ENCODE peak calls at places on chromosome 18, in five cellular contexts. One of them, this sample, is unnamed.

GRCh38 chr18:59459352-59460059 is 100.4 kb upstream of the LMAN1 start:
- DNase-seq in prostate gland: no peak
- DNase-seq in endothelial cell of umbilical vein: peak
- DNase-seq in upper lobe of left lung: no peak
- DNase-seq in GM23338: peak
- DNase-seq in this sample: no peak

GRCh38 chr18:42860011-42860410 is 255.5 kb downstream of the RIT2 start:
- DNase-seq in prostate gland: no peak
- DNase-seq in endothelial cell of umbilical vein: no peak
- DNase-seq in upper lobe of left lung: no peak
- DNase-seq in GM23338: no peak
- DNase-seq in this sample: no peak

GRCh38 chr18:78656346-78656925 is 323.2 kb upstream of the SALL3 start:
- DNase-seq in prostate gland: no peak
- DNase-seq in endothelial cell of umbilical vein: no peak
- DNase-seq in upper lobe of left lung: no peak
- DNase-seq in GM23338: no peak
- DNase-seq in this sample: no peak

GRCh38 chr18:28584726-28585125 is 407.8 kb upstream of the CDH2 start:
- DNase-seq in prostate gland: no peak
- DNase-seq in endothelial cell of umbilical vein: no peak
- DNase-seq in upper lobe of left lung: no peak
- DNase-seq in GM23338: peak
- DNase-seq in this sample: no peak

GRCh38 chr18:44229693-44230108 is 451.0 kb upstream of the SETBP1 start:
- DNase-seq in prostate gland: peak
- DNase-seq in endothelial cell of umbilical vein: peak
- DNase-seq in upper lobe of left lung: no peak
- DNase-seq in GM23338: no peak
- DNase-seq in this sample: peak

GRCh38 chr18:59671533-59671932 is 25.7 kb downstream of the CCBE1 start:
- DNase-seq in prostate gland: no peak
- DNase-seq in endothelial cell of umbilical vein: no peak
- DNase-seq in upper lobe of left lung: no peak
- DNase-seq in GM23338: no peak
- DNase-seq in this sample: no peak

GRCh38 chr18:75111673-75112485 is 97.1 kb downstream of the PTGR3 start:
- DNase-seq in prostate gland: no peak
- DNase-seq in endothelial cell of umbilical vein: no peak
- DNase-seq in upper lobe of left lung: no peak
- DNase-seq in GM23338: no peak
- DNase-seq in this sample: no peak

GRCh38 chr18:25099838-25100393 is 252.1 kb downstream of the ZNF521 start:
- DNase-seq in prostate gland: no peak
- DNase-seq in endothelial cell of umbilical vein: peak
- DNase-seq in upper lobe of left lung: no peak
- DNase-seq in GM23338: no peak
- DNase-seq in this sample: no peak

GRCh38 chr18:13026583-13027270 is 35.6 kb downstream of the CEP192 start:
- DNase-seq in prostate gland: peak
- DNase-seq in endothelial cell of umbilical vein: peak
- DNase-seq in upper lobe of left lung: no peak
- DNase-seq in GM23338: no peak
- DNase-seq in this sample: no peak

GRCh38 chr18:41992066-41992465 is 37.0 kb downstream of the PIK3C3 start:
- DNase-seq in prostate gland: no peak
- DNase-seq in endothelial cell of umbilical vein: peak
- DNase-seq in upper lobe of left lung: no peak
- DNase-seq in GM23338: no peak
- DNase-seq in this sample: no peak

GRCh38 chr18:45066868-45067267 is 386.2 kb downstream of the SETBP1 start:
- DNase-seq in prostate gland: no peak
- DNase-seq in endothelial cell of umbilical vein: no peak
- DNase-seq in upper lobe of left lung: peak
- DNase-seq in GM23338: no peak
- DNase-seq in this sample: no peak

GRCh38 chr18:59560556-59560955 is 136.7 kb downstream of the CCBE1 start:
- DNase-seq in prostate gland: no peak
- DNase-seq in endothelial cell of umbilical vein: no peak
- DNase-seq in upper lobe of left lung: no peak
- DNase-seq in GM23338: no peak
- DNase-seq in this sample: no peak

GRCh38 chr18:33288082-33288716 is 152.3 kb downstream of the CCDC178 start:
- DNase-seq in prostate gland: no peak
- DNase-seq in endothelial cell of umbilical vein: no peak
- DNase-seq in upper lobe of left lung: no peak
- DNase-seq in GM23338: no peak
- DNase-seq in this sample: no peak

GRCh38 chr18:51149605-51150429 is 47.7 kb downstream of the MEX3C start:
- DNase-seq in prostate gland: no peak
- DNase-seq in endothelial cell of umbilical vein: no peak
- DNase-seq in upper lobe of left lung: no peak
- DNase-seq in GM23338: no peak
- DNase-seq in this sample: no peak

GRCh38 chr18:11310476-11311086 is 161.2 kb upstream of the PIEZO2 start:
- DNase-seq in prostate gland: no peak
- DNase-seq in endothelial cell of umbilical vein: peak
- DNase-seq in upper lobe of left lung: no peak
- DNase-seq in GM23338: peak
- DNase-seq in this sample: peak

GRCh38 chr18:3248062-3248669 is 565 bp downstream of the MYL12A start:
- DNase-seq in prostate gland: no peak
- DNase-seq in endothelial cell of umbilical vein: peak
- DNase-seq in upper lobe of left lung: no peak
- DNase-seq in GM23338: peak
- DNase-seq in this sample: peak

GRCh38 chr18:8045890-8046289 is 478.8 kb downstream of the PTPRM start:
- DNase-seq in prostate gland: no peak
- DNase-seq in endothelial cell of umbilical vein: no peak
- DNase-seq in upper lobe of left lung: no peak
- DNase-seq in GM23338: no peak
- DNase-seq in this sample: no peak

GRCh38 chr18:2337552-2338141 is 233.7 kb downstream of the METTL4 start:
- DNase-seq in prostate gland: no peak
- DNase-seq in endothelial cell of umbilical vein: peak
- DNase-seq in upper lobe of left lung: no peak
- DNase-seq in GM23338: peak
- DNase-seq in this sample: peak

GRCh38 chr18:63788447-63789096 is 13.4 kb downstream of the SERPINB7 start:
- DNase-seq in prostate gland: no peak
- DNase-seq in endothelial cell of umbilical vein: peak
- DNase-seq in upper lobe of left lung: peak
- DNase-seq in GM23338: no peak
- DNase-seq in this sample: no peak

GRCh38 chr18:67241292-67241691 is 275.2 kb downstream of the DSEL start:
- DNase-seq in prostate gland: no peak
- DNase-seq in endothelial cell of umbilical vein: no peak
- DNase-seq in upper lobe of left lung: no peak
- DNase-seq in GM23338: no peak
- DNase-seq in this sample: no peak

GRCh38 chr18:76707534-76707933 is 114.8 kb upstream of the ZNF236 start:
- DNase-seq in prostate gland: no peak
- DNase-seq in endothelial cell of umbilical vein: no peak
- DNase-seq in upper lobe of left lung: no peak
- DNase-seq in GM23338: no peak
- DNase-seq in this sample: no peak

GRCh38 chr18:32373995-32374394 is 96.7 kb downstream of the GAREM1 start:
- DNase-seq in prostate gland: no peak
- DNase-seq in endothelial cell of umbilical vein: peak
- DNase-seq in upper lobe of left lung: no peak
- DNase-seq in GM23338: no peak
- DNase-seq in this sample: peak

GRCh38 chr18:48966523-48966922 is 15.8 kb upstream of the SMAD7 start:
- DNase-seq in prostate gland: no peak
- DNase-seq in endothelial cell of umbilical vein: no peak
- DNase-seq in upper lobe of left lung: no peak
- DNase-seq in GM23338: no peak
- DNase-seq in this sample: no peak

GRCh38 chr18:48962252-48962856 is 11.6 kb upstream of the SMAD7 start:
- DNase-seq in prostate gland: no peak
- DNase-seq in endothelial cell of umbilical vein: no peak
- DNase-seq in upper lobe of left lung: no peak
- DNase-seq in GM23338: no peak
- DNase-seq in this sample: no peak

GRCh38 chr18:48962857-48963554 is 12.2 kb upstream of the SMAD7 start:
- DNase-seq in prostate gland: no peak
- DNase-seq in endothelial cell of umbilical vein: no peak
- DNase-seq in upper lobe of left lung: no peak
- DNase-seq in GM23338: no peak
- DNase-seq in this sample: no peak

GRCh38 chr18:48961547-48961946 is 10.8 kb upstream of the SMAD7 start:
- DNase-seq in prostate gland: no peak
- DNase-seq in endothelial cell of umbilical vein: no peak
- DNase-seq in upper lobe of left lung: no peak
- DNase-seq in GM23338: no peak
- DNase-seq in this sample: no peak

GRCh38 chr18:48963555-48964480 is 13.1 kb upstream of the SMAD7 start:
- DNase-seq in prostate gland: no peak
- DNase-seq in endothelial cell of umbilical vein: no peak
- DNase-seq in upper lobe of left lung: no peak
- DNase-seq in GM23338: no peak
- DNase-seq in this sample: no peak
- TF ChIP-seq POLR2AphosphoS5 in prostate gland: no peak
- TF ChIP-seq POLR2AphosphoS5 in endothelial cell of umbilical vein: no peak
- TF ChIP-seq POLR2AphosphoS5 in upper lobe of left lung: no peak
- TF ChIP-seq POLR2AphosphoS5 in GM23338: no peak
- TF ChIP-seq POLR2AphosphoS5 in this sample: no peak

GRCh38 chr18:56000041-56000440 is 412.0 kb upstream of the TCF4 start:
- DNase-seq in prostate gland: no peak
- DNase-seq in endothelial cell of umbilical vein: no peak
- DNase-seq in upper lobe of left lung: no peak
- DNase-seq in GM23338: no peak
- DNase-seq in this sample: no peak

GRCh38 chr18:56001576-56001975 is 413.6 kb upstream of the TCF4 start:
- DNase-seq in prostate gland: no peak
- DNase-seq in endothelial cell of umbilical vein: no peak
- DNase-seq in upper lobe of left lung: no peak
- DNase-seq in GM23338: peak
- DNase-seq in this sample: no peak

GRCh38 chr18:56003651-56004050 is 415.7 kb upstream of the TCF4 start:
- DNase-seq in prostate gland: no peak
- DNase-seq in endothelial cell of umbilical vein: no peak
- DNase-seq in upper lobe of left lung: no peak
- DNase-seq in GM23338: no peak
- DNase-seq in this sample: no peak

GRCh38 chr18:55999641-56000040 is 411.6 kb upstream of the TCF4 start:
- DNase-seq in prostate gland: no peak
- DNase-seq in endothelial cell of umbilical vein: no peak
- DNase-seq in upper lobe of left lung: no peak
- DNase-seq in GM23338: peak
- DNase-seq in this sample: no peak

GRCh38 chr18:56003009-56003408 is 415.0 kb upstream of the TCF4 start:
- DNase-seq in prostate gland: no peak
- DNase-seq in endothelial cell of umbilical vein: no peak
- DNase-seq in upper lobe of left lung: no peak
- DNase-seq in GM23338: no peak
- DNase-seq in this sample: no peak
- H3K27ac ChIP-seq in prostate gland: no peak
- H3K27ac ChIP-seq in endothelial cell of umbilical vein: no peak
- H3K27ac ChIP-seq in upper lobe of left lung: no peak
- H3K27ac ChIP-seq in GM23338: no peak
- H3K27ac ChIP-seq in this sample: no peak

GRCh38 chr18:79789091-79789891 is 8.4 kb upstream of the KCNG2 start:
- DNase-seq in prostate gland: no peak
- DNase-seq in endothelial cell of umbilical vein: no peak
- DNase-seq in upper lobe of left lung: peak
- DNase-seq in GM23338: no peak
- DNase-seq in this sample: no peak

GRCh38 chr18:79792096-79792987 is 5.4 kb upstream of the KCNG2 start:
- DNase-seq in prostate gland: no peak
- DNase-seq in endothelial cell of umbilical vein: no peak
- DNase-seq in upper lobe of left lung: peak
- DNase-seq in GM23338: no peak
- DNase-seq in this sample: no peak

GRCh38 chr18:79789901-79790885 is 7.5 kb upstream of the KCNG2 start:
- DNase-seq in prostate gland: no peak
- DNase-seq in endothelial cell of umbilical vein: no peak
- DNase-seq in upper lobe of left lung: peak
- DNase-seq in GM23338: no peak
- DNase-seq in this sample: no peak

GRCh38 chr18:79792988-79793355 is 4.8 kb upstream of the KCNG2 start:
- DNase-seq in prostate gland: no peak
- DNase-seq in endothelial cell of umbilical vein: no peak
- DNase-seq in upper lobe of left lung: peak
- DNase-seq in GM23338: no peak
- DNase-seq in this sample: no peak

DNA sequence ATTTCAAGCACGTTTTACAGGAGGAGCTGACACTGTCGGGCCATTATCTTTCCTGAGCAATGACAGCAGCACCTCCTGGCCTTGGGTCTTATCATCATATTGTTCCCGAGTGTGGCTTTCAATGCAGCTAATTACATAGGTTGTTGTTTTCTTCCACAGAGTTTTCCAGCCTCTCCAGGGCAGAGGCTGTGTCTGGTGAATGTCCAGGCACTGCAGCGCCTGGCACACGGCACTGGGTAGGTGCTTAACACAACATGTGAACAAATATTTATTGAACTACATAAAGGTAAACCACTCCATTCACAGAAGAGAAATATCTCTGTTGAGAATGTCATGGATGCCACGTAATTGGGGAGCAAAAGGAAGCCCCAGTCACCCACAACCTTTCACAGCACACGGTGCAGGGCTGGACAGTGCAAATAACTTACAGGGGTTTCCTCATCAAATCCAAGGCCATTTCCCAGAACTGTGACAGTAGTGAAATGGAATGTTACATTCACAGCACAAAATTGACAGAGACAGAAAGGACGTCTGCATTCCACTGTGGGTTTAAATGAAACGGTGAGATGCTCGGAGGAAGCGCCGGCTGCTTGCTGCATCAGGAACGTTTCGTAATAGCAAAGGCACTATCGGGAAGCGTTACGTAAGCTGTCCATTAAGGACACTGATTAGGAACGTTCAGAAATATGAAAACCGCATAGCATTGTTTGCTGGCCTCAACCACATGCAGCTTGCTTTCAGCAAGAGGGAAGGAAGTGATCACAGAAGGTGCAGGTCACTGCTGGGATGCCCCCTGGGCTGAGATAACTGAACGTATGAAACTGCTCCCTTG is 6.4 kb upstream of the KCNG2 start:
- DNase-seq in prostate gland: peak
- DNase-seq in endothelial cell of umbilical vein: no peak
- DNase-seq in upper lobe of left lung: peak
- DNase-seq in GM23338: no peak
- DNase-seq in this sample: peak
- TF ChIP-seq POLR2AphosphoS5 in prostate gland: peak
- TF ChIP-seq POLR2AphosphoS5 in endothelial cell of umbilical vein: no peak
- TF ChIP-seq POLR2AphosphoS5 in upper lobe of left lung: peak
- TF ChIP-seq POLR2AphosphoS5 in GM23338: no peak
- TF ChIP-seq POLR2AphosphoS5 in this sample: peak

DNA sequence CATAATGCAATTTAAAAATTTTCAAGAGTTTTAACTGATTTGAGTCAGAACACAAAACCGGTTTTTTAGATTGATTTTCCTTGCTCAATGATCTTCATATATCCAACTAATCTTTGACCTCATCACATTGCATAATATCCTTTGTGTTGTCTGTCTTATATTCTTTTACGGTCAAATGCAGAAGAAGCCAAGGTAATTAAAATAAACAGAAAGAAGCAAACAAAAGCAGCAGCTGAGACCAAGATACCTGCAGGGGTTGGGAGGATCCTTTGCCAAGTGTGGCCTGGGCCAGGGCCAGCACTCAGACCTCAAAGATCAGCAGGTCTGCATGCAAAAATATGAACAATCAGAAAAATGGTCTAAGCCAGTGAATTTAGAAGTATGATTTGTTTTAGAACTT is 428.9 kb upstream of the NETO1 start:
- DNase-seq in prostate gland: no peak
- DNase-seq in endothelial cell of umbilical vein: no peak
- DNase-seq in upper lobe of left lung: no peak
- DNase-seq in GM23338: no peak
- DNase-seq in this sample: no peak
- H3K27ac ChIP-seq in prostate gland: no peak
- H3K27ac ChIP-seq in endothelial cell of umbilical vein: no peak
- H3K27ac ChIP-seq in upper lobe of left lung: no peak
- H3K27ac ChIP-seq in GM23338: no peak
- H3K27ac ChIP-seq in this sample: no peak